ENCODE peak calls at places on chromosomes 5 and 9, in seven cellular contexts. M is ecto neural progenitor cell, Y is T-helper 17 cell, T is caudate nucleus, A is NCI-H774, R is M059J, I is T-helper 1 cell. K is an unnamed sample.
A peak's percentile ranks its signal among the peaks of the same experiment; 100 is the strongest.

GRCh38 chr9:118533850-118534249 is 829.6 kb downstream of the TLR4 start:
- DNase-seq in M (no peak), Y (no peak), T (no peak), A (no peak), R (peak; percentile 9), I (no peak), K (no peak)

GRCh38 chr9:87260171-87260570 is 237.5 kb upstream of the DAPK1 start:
- DNase-seq in M (no peak), Y (no peak), T (no peak), A (no peak), R (no peak), I (no peak), K (no peak)

GRCh38 chr9:114389612-114390368 is 2.0 kb upstream of the AKNA start:
- DNase-seq in M (no peak), Y (no peak), T (no peak), A (no peak), R (no peak), I (no peak), K (peak; percentile 73)

GRCh38 chr5:142958933-142959682 is 188.9 kb downstream of the ARHGAP26 start:
- DNase-seq in M (no peak), Y (no peak), T (no peak), A (no peak), R (peak; percentile 22), I (no peak), K (no peak)

GRCh38 chr9:80699551-80699998 is 989.8 kb downstream of the TLE1 start:
- DNase-seq in M (no peak), Y (no peak), T (no peak), A (no peak), R (peak; percentile 81), I (no peak), K (no peak)

GRCh38 chr9:20636883-20637440 is 14.7 kb upstream of the MLLT3 start:
- DNase-seq in M (no peak), Y (no peak), T (no peak), A (no peak), R (peak; percentile 37), I (no peak), K (no peak)

GRCh38 chr5:14039063-14039462 is 94.6 kb upstream of the DNAH5 start:
- DNase-seq in M (no peak), Y (no peak), T (no peak), A (no peak), R (peak; percentile 84), I (no peak), K (no peak)

GRCh38 chr5:3310551-3311340 is 284.9 kb upstream of the IRX1 start:
- DNase-seq in M (no peak), Y (no peak), T (peak; percentile 47), A (peak; percentile 80), R (peak; percentile 99), I (no peak), K (no peak)

GRCh38 chr5:111645303-111645838 is 111.6 kb downstream of the NREP start:
- DNase-seq in M (no peak), Y (no peak), T (no peak), A (no peak), R (no peak), I (no peak), K (no peak)